ENCODE peak calls at places on chromosomes 7 and 10, in seven cellular contexts. F, R, G, W, H, T and A are unnamed samples.
A peak's percentile ranks its signal among the peaks of the same experiment; 100 is the strongest.

GRCh38 chr7:29038463-29038862 is 80.3 kb upstream of the TRIL start:
- DNase-seq in R (no peak), T (no peak), G (peak; percentile 44), F (no peak), H (peak; percentile 51), W (no peak), A (no peak)

GRCh38 chr7:140018125-140019043 is 44.4 kb downstream of the PARP12 start:
- DNase-seq in F (no peak), R (no peak), W (no peak), T (no peak), H (no peak), G (no peak), A (no peak)

GRCh38 chr10:43682956-43683355 is 34.3 kb upstream of the ZNF32 start:
- DNase-seq in W (no peak), T (no peak), R (no peak), H (no peak), G (peak; percentile 16), F (no peak), A (no peak)

GRCh38 chr10:48364659-48365405 is 58.4 kb downstream of the MAPK8 start:
- DNase-seq in F (no peak), G (peak; percentile 89), W (no peak), R (no peak), T (peak; percentile 9), H (no peak), A (no peak)

GRCh38 chr7:50832744-50833143 is 50.0 kb upstream of the GRB10 start:
- DNase-seq in T (no peak), R (no peak), F (peak; percentile 93), W (no peak), G (no peak), H (no peak), A (no peak)

GRCh38 chr7:31078363-31078990 is 26.4 kb downstream of the ADCYAP1R1 start:
- DNase-seq in H (no peak), R (no peak), F (no peak), G (no peak), T (no peak), W (no peak), A (no peak)

GRCh38 chr7:42831051-42831952 is 80.6 kb downstream of the C7orf25 start:
- DNase-seq in W (peak; percentile 20), G (peak; percentile 66), R (peak; percentile 43), H (peak; percentile 66), T (peak; percentile 67), F (no peak), A (no peak)

GRCh38 chr10:91298224-91298862 is 77.9 kb downstream of the PCGF5 start:
- DNase-seq in F (peak; percentile 53), W (peak; percentile 70), H (peak; percentile 96), T (peak; percentile 65), G (peak; percentile 82), R (peak; percentile 94), A (peak; percentile 84)

GRCh38 chr10:101897633-101898032 is 54.0 kb upstream of the KCNIP2 start:
- DNase-seq in T (no peak), R (no peak), F (no peak), G (peak; percentile 20), W (no peak), H (no peak), A (no peak)

GRCh38 chr7:112255388-112255720 is 48.9 kb downstream of the ZNF277 start:
- DNase-seq in G (no peak), R (no peak), W (no peak), H (no peak), F (no peak), T (no peak), A (no peak)

GRCh38 chr7:47087866-47088265 is 494.0 kb downstream of the TNS3 start:
- DNase-seq in G (no peak), W (no peak), H (no peak), T (no peak), R (no peak), F (peak; percentile 90), A (no peak)

GRCh38 chr7:28990200-28990960 is 32.2 kb upstream of the TRIL start:
- DNase-seq in H (no peak), T (no peak), F (no peak), R (no peak), W (no peak), G (peak; percentile 42), A (no peak)

GRCh38 chr7:130400120-130400572 is 19.9 kb downstream of the CPA1 start:
- DNase-seq in F (no peak), H (no peak), R (no peak), T (no peak), G (peak; percentile 89), W (no peak), A (no peak)

GRCh38 chr10:119005377-119006043 is 24.0 kb upstream of the NANOS1 start:
- DNase-seq in R (no peak), T (no peak), G (peak; percentile 10), H (no peak), W (no peak), F (peak; percentile 39), A (no peak)

GRCh38 chr10:21298686-21299085 is 226.8 kb downstream of the SKIDA1 start:
- DNase-seq in F (no peak), W (no peak), R (no peak), T (no peak), H (no peak), G (no peak), A (no peak)

GRCh38 chr10:117462424-117462792 is 80.1 kb upstream of the EMX2 start:
- DNase-seq in R (peak; percentile 63), G (peak; percentile 22), W (no peak), H (peak; percentile 82), F (no peak), T (no peak), A (no peak)

GRCh38 chr7:18040196-18040595 is 12.6 kb upstream of the PRPS1L1 start:
- DNase-seq in G (peak; percentile 33), F (peak; percentile 25), T (no peak), R (no peak), W (no peak), H (no peak), A (no peak)

GRCh38 chr10:110840225-110840922 is 31.4 kb upstream of the PDCD4 start:
- DNase-seq in T (no peak), G (peak; percentile 41), H (no peak), F (no peak), W (no peak), R (no peak), A (peak; percentile 93)

GRCh38 chr7:31651800-31652326 is 35.2 kb upstream of the PPP1R17 start:
- DNase-seq in G (no peak), H (no peak), W (no peak), F (no peak), T (no peak), R (no peak), A (no peak)

GRCh38 chr7:79436378-79436777 is 17.1 kb downstream of the MAGI2 start:
- DNase-seq in H (no peak), F (no peak), T (no peak), G (no peak), R (no peak), W (no peak), A (no peak)

GRCh38 chr7:103613655-103614642 is 167.9 kb upstream of the SLC26A5 start:
- DNase-seq in F (no peak), G (peak; percentile 4), R (no peak), H (no peak), W (no peak), T (no peak), A (no peak)

GRCh38 chr10:31209523-31209922 is 109.5 kb upstream of the ZEB1 start:
- DNase-seq in R (no peak), T (no peak), H (no peak), W (no peak), G (no peak), F (no peak), A (no peak)

GRCh38 chr10:8095962-8096361 is 41.5 kb downstream of the GATA3 start:
- DNase-seq in H (no peak), F (no peak), R (no peak), T (no peak), W (no peak), G (no peak), A (no peak)